ENCODE peak calls at places on chromosomes 1 and 21, in four cellular contexts. J is H9, D is H1, U is IMR-90. M is an unnamed sample.

GRCh38 chr1:109782514-109782913 is 18.8 kb upstream of the EPS8L3 start:
- DNase-seq in J (peak; percentile 55), D (no peak), U (peak; percentile 59), M (no peak)

GRCh38 chr1:93446837-93447451 is 974 bp upstream of the FNBP1L start:
- DNase-seq in J (no peak), D (no peak), U (no peak), M (no peak)

GRCh38 chr1:147167361-147167760 is 4.9 kb downstream of the PRKAB2 start:
- DNase-seq in J (no peak), D (no peak), U (peak; percentile 96), M (no peak)

GRCh38 chr1:203153989-203154821 is 21.4 kb downstream of the MYBPH start:
- DNase-seq in J (no peak), D (no peak), U (peak; percentile 41), M (peak; percentile 93)

GRCh38 chr21:37445228-37445627 is 78.7 kb downstream of the DYRK1A start:
- DNase-seq in J (no peak), D (no peak), U (peak; percentile 62), M (no peak)

GRCh38 chr1:171877711-171878110 is 36.4 kb downstream of the DNM3 start:
- DNase-seq in J (no peak), D (no peak), U (no peak), M (no peak)

GRCh38 chr1:227357229-227358078 is 39.2 kb upstream of the CDC42BPA start:
- DNase-seq in J (peak; percentile 82), D (peak; percentile 51), U (peak; percentile 85), M (peak; percentile 93)

GRCh38 chr21:42088658-42089057 is 17.5 kb downstream of the UMODL1 start:
- DNase-seq in J (no peak), D (no peak), U (no peak), M (no peak)

GRCh38 chr1:232249335-232249734 is 380.6 kb downstream of the SIPA1L2 start:
- DNase-seq in J (no peak), D (no peak), U (no peak), M (no peak)

GRCh38 chr1:1185101-1185765 is 11.6 kb downstream of the TTLL10 start:
- DNase-seq in J (peak; percentile 23), D (no peak), U (no peak), M (no peak)

DNA sequence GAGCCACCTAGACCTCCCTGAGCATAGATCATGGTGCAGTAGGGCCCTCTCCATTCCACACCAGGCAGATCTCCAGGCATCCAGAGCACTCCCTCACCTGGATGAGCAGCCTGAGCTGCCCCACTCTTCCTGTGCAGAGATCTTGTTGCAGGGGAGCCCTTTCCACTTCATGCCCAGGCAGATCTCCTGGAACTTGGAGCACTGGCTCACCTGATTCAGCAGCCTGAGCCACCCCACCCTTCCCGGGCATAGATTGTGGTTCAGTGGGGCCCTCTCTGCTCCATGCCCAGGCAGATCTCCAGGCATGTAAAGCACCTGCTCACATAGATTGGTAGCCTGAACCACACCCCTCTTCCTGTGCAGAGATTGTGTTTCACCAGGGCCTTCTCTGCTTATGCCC is 78.0 kb downstream of the SEC16B start:
- DNase-seq in J (no peak), D (no peak), U (no peak), M (no peak)
- H3K56ac ChIP-seq in J (no peak overlapping the region), D (no peak overlapping the region), U (no peak overlapping the region), M (no peak overlapping the region)

DNA sequence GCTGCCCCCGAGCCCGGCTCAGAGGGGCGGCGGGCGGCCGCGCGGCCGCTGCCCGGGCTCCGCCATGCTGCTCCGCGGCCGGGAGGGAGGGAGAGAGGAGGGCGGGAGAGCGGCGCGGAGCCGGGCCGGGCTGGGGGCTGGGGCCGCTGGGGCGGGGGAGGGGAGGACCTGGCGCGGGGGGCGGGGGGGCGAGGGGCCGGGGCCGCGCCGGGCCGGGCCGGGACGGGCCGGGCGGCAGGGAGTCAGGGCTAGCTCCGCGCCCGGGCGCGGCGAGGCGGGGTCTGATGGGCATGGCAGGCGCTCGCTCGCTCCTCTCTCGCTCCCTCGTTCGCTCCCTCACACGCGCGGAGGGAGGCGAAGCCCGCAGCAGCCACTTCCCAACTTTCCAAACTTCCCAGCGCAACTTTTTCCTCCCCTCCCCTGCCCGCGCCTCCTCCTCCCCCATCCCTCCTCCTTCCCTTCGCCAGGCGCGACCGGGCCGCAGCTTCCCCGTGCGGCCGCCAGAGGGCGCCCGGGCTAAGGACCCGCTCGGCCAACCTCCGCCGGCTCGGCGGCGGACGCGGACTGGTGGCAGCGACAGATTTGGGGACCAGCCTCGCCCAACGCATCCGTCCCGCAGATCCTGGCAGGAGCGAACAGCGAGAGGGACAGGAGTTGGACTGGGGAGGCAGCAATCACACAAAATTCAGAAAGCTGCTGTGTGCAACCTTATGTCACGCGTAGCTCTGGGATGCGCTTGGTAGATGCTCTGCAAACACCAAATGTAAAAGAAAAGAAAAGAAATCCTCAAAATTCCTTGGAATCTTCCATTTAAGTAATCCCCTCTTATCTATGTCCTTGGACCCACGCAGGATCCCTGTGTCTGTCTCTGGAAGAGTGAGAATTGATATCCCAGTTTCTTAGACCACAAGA is at the start of gene TRABD2B:
- DNase-seq in J (peak; percentile 90), D (peak; percentile 63), U (peak; percentile 34), M (peak; percentile 96)
- H3K27ac ChIP-seq in J (no peak within 1 kb of the TSS), D (no peak within 1 kb of the TSS), U (no peak within 1 kb of the TSS), M (peak within 1 kb of the TSS; percentile 93)

GRCh38 chr1:63779872-63780271 is 6.1 kb downstream of the ROR1 start:
- DNase-seq in J (no peak), D (no peak), U (peak; percentile 25), M (no peak)
- H3K56ac ChIP-seq in J (no peak overlapping the region), D (no peak overlapping the region), U (no peak overlapping the region), M (no peak overlapping the region)

GRCh38 chr1:243923292-243924171 is 73.5 kb upstream of the AKT3 start:
- DNase-seq in J (no peak), D (no peak), U (no peak), M (no peak)

GRCh38 chr1:243924588-243925349 is 74.7 kb upstream of the AKT3 start:
- DNase-seq in J (no peak), D (no peak), U (no peak), M (peak; percentile 99)

GRCh38 chr1:243926299-243926698 is 76.3 kb upstream of the AKT3 start:
- DNase-seq in J (no peak), D (no peak), U (no peak), M (no peak)

GRCh38 chr1:243926803-243927245 is 76.8 kb upstream of the AKT3 start:
- DNase-seq in J (no peak), D (no peak), U (peak; percentile 96), M (peak; percentile 99)

GRCh38 chr1:243924188-243924587 is 74.1 kb upstream of the AKT3 start:
- DNase-seq in J (no peak), D (no peak), U (peak; percentile 67), M (peak; percentile 92)
- H3K27ac ChIP-seq in J (no peak overlapping the region), D (no peak overlapping the region), U (peak overlapping the region; percentile 6), M (peak overlapping the region; percentile 55)

GRCh38 chr21:33350676-33351075 is 25.9 kb downstream of the IFNAR1 start:
- DNase-seq in J (no peak), D (no peak), U (no peak), M (no peak)
- H3K56ac ChIP-seq in J (no peak overlapping the region), D (no peak overlapping the region), U (no peak overlapping the region), M (no peak overlapping the region)

GRCh38 chr1:174158767-174159252 is 510 bp upstream of the RABGAP1L start:
- DNase-seq in J (no peak), D (no peak), U (no peak), M (no peak)

GRCh38 chr1:174160109-174160473 is 771 bp downstream of the RABGAP1L start:
- DNase-seq in J (peak; percentile 42), D (no peak), U (peak; percentile 39), M (peak; percentile 49)

GRCh38 chr1:174161813-174162212 is 2.5 kb downstream of the RABGAP1L start:
- DNase-seq in J (no peak), D (no peak), U (no peak), M (no peak)

GRCh38 chr1:174159253-174160108 is at the start of gene RABGAP1L:
- DNase-seq in J (peak; percentile 96), D (peak; percentile 74), U (peak; percentile 92), M (peak; percentile 97)

DNA sequence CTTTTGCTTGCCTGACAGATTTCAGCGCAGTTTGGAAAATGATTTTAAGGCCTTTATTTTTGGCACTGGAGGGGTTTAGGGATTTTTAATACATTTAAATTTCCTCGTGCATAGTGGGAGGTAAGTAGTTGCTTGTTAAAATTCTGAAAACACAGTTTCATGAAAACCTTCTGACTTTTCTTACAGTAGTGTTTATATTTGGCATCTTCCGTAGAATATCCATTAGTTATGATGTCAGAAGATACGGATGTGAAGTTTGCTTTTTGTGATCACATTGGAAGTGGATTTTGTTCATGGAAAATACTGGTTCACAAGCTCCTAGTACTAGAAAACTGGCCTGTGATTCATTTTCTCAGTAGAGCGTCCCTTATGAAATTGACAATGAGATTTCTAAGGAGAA is 1.3 kb downstream of the RABGAP1L start:
- DNase-seq in J (no peak), D (no peak), U (no peak), M (no peak)
- H3K27ac ChIP-seq in J (no peak overlapping the region), D (no peak overlapping the region), U (no peak overlapping the region), M (no peak overlapping the region)

GRCh38 chr1:36440044-36440443 is 10.2 kb downstream of the OSCP1 start:
- DNase-seq in J (no peak), D (no peak), U (no peak), M (no peak)
- H3K56ac ChIP-seq in J (no peak overlapping the region), D (no peak overlapping the region), U (no peak overlapping the region), M (no peak overlapping the region)

M was measured in mesendoderm.